ENCODE peak calls at places on chromosomes 2 and 18, in seven cellular contexts. D is heart left ventricle, G is transverse colon, O is gastrocnemius medialis, A is A549, S is upper lobe of right lung, B is endothelial cell of umbilical vein. M is an unnamed sample. For H3K4me1, the result is how much of the 10 kb centered on the place peaks cover.

GRCh38 chr2:9805435-9806297 is 37.6 kb upstream of the TAF1B start:
- DNase-seq in D (peak), G (no peak), O (no peak), A (no peak), S (no peak), B (no peak), M (no peak)

GRCh38 chr2:170362895-170363582 is 185.1 kb downstream of the MYO3B start:
- DNase-seq in D (no peak), G (no peak), O (no peak), A (no peak), S (no peak), B (no peak), M (no peak)

GRCh38 chr2:12428324-12428723 is 288.4 kb upstream of the TRIB2 start:
- DNase-seq in D (no peak), G (no peak), O (no peak), A (no peak), S (no peak), B (no peak), M (no peak)

GRCh38 chr2:7977900-7978299 is 704.0 kb upstream of the ID2 start:
- DNase-seq in D (no peak), G (no peak), O (no peak), A (no peak), S (no peak), B (no peak), M (no peak)

GRCh38 chr2:191113761-191114160 is 37.0 kb downstream of the STAT4 start:
- DNase-seq in D (no peak), G (no peak), O (no peak), A (no peak), S (no peak), B (no peak), M (no peak)

GRCh38 chr2:231795525-231796327 is 9.5 kb downstream of the COPS7B start:
- DNase-seq in D (no peak), G (peak), O (no peak), A (peak), S (no peak), B (peak), M (peak)

GRCh38 chr2:19540739-19541503 is 182.5 kb upstream of the OSR1 start:
- DNase-seq in D (no peak), G (peak), O (no peak), A (peak), S (no peak), B (no peak), M (peak)

GRCh38 chr18:35267161-35267651 is 22.8 kb downstream of the ZSCAN30 start:
- DNase-seq in D (peak), G (peak), O (peak), A (no peak), S (peak), B (peak), M (peak)

GRCh38 chr2:210337159-210337558 is 22.2 kb upstream of the MYL1 start:
- DNase-seq in D (no peak), G (no peak), O (no peak), A (no peak), S (no peak), B (no peak), M (no peak)

GRCh38 chr2:46294185-46294836 is 2.9 kb upstream of the EPAS1 start:
- DNase-seq in D (no peak), G (peak), O (no peak), A (peak), S (no peak), B (peak), M (no peak)

GRCh38 chr2:101578671-101579070 is 103.8 kb upstream of the RFX8 start:
- DNase-seq in D (no peak), G (no peak), O (no peak), A (no peak), S (no peak), B (no peak), M (no peak)

GRCh38 chr2:100938031-100939026 is 63.8 kb upstream of the RPL31 start:
- DNase-seq in D (no peak), G (no peak), O (no peak), A (no peak), S (no peak), B (peak), M (no peak)

GRCh38 chr18:67417864-67418523 is 98.5 kb downstream of the DSEL start:
- DNase-seq in D (no peak), G (no peak), O (no peak), A (peak), S (no peak), B (peak), M (peak)

GRCh38 chr2:213500881-213501280 is 216.6 kb downstream of the SPAG16 start:
- DNase-seq in D (no peak), G (no peak), O (no peak), A (no peak), S (no peak), B (no peak), M (no peak)

GRCh38 chr2:96251721-96252292 is 14.0 kb downstream of the TMEM127 start:
- DNase-seq in D (peak), G (peak), O (peak), A (peak), S (peak), B (peak), M (no peak)

GRCh38 chr2:181876614-181877063 is 14.9 kb upstream of the ITPRID2 start:
- DNase-seq in D (no peak), G (peak), O (no peak), A (peak), S (no peak), B (peak), M (peak)

DNA sequence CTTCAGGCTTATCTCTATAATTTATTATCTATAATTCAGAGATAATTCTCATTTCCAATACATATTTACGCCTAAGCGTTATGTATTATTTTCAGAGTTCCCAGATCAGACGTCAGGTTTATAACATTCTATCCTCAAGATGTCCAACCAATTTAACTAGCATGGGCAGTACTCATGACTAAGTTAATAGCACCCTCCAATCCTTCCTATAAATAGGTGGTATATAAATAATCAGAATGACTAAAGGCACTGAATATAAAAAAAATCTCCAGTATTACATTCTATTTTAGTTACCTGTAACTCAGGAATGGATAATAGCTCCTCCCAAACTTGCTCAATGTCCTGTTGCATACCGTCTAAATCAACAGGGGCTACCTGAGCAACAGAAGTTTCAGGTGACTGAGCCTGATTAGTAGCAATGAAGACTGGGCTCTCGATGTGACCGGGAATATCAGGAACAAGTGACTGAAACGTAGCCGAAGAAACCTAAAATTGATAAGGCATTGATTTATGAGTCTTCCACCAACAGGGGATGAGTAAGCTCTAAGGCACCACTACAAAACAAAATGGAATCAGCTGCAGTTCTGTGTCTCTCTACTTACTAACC is 19.6 kb downstream of the HNRNPA3 start:
- DNase-seq in D (no peak), G (no peak), O (no peak), A (no peak), S (no peak), B (no peak), M (no peak)
- H3K27ac ChIP-seq in D (no peak), G (no peak), O (peak), A (no peak), S (no peak), B (no peak), M (no peak)

GRCh38 chr18:63142502-63143045 is 177.0 kb downstream of the BCL2 start:
- DNase-seq in D (no peak), G (no peak), O (no peak), A (no peak), S (no peak), B (no peak), M (no peak)
- H3K4me3 ChIP-seq in D (no peak), G (no peak), O (no peak), A (no peak), S (no peak), B (no peak), M (no peak)

DNA sequence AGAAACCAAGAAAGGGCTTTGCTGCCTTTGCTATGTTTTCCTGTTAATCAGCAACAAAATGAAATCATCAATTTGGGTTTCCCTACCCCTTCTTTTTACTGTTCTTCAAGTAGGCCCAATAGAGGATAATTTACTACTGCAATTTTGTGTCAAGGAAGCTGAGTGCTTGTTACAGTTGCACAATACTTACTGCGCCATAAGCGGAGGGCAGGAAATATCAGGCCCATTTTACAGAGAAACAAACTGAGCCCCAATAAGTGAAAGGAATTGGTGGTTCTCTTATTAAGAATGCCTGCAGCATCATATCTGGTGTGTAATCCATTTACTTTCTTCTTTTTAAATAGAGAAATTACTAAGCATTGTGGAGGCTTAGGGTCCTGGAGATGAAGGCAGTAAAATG is 9.3 kb upstream of the LBH start:
- DNase-seq in D (no peak), G (no peak), O (no peak), A (no peak), S (no peak), B (no peak), M (no peak)
- H3K4me1 ChIP-seq in D (under half), G (under half), O (under half), A (under half), S (under half), B (under half), M (under half)

DNA sequence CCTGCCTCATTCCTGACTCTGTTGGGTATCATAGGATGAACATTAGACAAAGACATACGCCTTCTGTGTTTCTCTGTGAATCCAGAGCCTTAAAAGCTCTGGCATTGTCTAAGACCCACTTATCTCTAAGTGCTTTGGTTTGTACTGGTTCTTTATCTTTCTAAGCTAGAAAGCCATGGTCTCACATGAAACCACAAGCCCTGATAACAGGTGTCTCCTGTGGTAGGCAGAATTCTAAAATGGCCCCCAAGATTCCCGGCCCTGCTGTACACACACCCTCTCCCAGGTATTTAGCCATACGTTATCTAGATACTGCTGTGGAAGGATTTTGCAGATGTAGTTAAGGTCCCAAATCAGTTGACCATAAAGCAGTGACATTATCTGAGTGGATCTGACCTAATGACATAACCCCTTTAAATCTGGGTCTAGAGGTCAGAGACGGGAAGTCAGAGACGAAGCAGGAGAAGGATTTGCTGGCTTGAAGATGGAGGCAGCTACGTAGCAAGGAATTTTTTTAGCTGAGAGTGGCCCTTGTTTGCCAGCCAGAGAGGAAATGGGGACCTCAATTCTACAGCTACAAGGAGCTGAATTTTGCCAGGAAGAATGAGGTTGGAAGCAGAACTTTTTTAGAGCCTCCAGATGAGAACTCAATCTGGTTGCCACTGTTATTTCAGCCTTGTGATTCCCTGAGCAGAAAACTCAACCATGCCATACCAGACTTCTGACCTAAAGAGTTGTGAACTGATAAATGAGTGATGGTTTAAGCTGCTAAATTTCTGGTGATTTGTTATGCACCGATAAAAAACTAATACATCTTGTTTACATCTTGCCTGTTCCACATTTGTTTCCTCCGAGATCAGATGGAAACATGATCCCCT is 186.7 kb downstream of the CAMKMT start:
- DNase-seq in D (no peak), G (no peak), O (no peak), A (no peak), S (no peak), B (no peak), M (no peak)
- H3K27ac ChIP-seq in D (no peak), G (no peak), O (no peak), A (no peak), S (no peak), B (peak), M (no peak)

GRCh38 chr2:219569635-219570034 is 1.7 kb downstream of the OBSL1 start:
- DNase-seq in D (no peak), G (no peak), O (no peak), A (no peak), S (no peak), B (no peak), M (no peak)

GRCh38 chr2:219570924-219571310 is 422 bp downstream of the OBSL1 start:
- DNase-seq in D (no peak), G (no peak), O (no peak), A (no peak), S (peak), B (peak), M (no peak)

GRCh38 chr2:219569041-219569440 is 2.3 kb downstream of the OBSL1 start:
- DNase-seq in D (no peak), G (no peak), O (no peak), A (no peak), S (no peak), B (no peak), M (no peak)

GRCh38 chr2:219571311-219572236 is at the start of gene OBSL1:
- DNase-seq in D (peak), G (peak), O (peak), A (peak), S (peak), B (peak), M (no peak)

DNA sequence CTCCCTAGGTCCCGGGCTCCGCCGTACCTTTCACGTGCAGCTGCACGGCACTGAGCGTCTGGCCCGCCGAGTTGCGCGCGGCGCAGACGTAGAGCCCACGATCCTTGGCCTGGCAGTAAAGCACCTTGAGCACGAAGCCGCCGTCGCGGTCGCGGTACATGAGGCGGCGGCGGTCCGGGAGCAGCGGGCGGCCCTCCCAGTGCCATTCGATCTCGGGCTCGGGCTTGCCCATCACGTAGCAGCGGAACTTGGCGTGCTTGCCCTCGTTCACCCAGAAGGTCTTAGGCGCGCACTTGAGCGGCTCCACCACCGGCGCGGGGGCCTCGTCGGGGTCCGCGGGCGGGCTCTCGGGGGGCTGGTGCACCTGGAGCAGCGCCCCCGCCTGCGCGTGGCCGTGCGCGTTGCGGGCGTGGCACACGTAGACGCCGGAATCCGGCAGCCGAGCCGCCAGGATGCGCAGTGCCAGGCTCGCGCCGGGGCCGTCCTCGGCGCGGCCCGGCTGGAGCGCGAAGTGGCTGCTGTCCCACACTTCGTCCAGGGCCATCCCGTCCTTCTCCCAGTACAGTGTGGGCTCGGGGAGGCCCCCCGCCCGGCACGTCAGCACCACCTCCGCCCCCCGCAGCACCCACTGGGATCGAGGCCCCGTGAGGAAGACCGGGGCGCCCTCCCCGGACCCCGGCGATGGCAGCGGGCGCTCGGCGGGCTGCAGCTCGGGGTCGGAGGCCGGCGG is 980 bp downstream of the OBSL1 start:
- DNase-seq in D (no peak), G (peak), O (peak), A (peak), S (peak), B (peak), M (no peak)
- H3K4me3 ChIP-seq in D (peak), G (peak), O (peak), A (peak), S (peak), B (peak), M (peak)

DNA sequence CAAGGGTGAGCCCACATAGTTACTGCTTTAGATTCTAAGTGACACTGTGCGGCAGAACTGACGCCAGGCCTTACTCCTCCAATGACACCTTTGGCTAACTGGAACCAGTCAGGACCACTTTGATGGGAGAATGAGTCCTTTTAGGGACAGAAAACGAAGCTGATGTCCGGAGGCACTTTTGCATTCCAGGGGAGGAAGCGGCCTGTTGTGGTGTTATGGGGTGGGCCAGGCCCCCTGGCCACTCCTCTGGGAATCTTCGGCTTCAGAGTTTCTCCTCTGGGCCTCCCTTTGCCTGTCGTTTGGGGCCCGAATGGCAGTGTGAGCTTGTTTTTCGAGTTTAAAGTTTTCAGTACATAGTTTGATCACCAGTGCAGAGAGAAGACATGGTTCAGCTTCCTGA is 65.9 kb downstream of the MBP start:
- DNase-seq in D (no peak), G (no peak), O (no peak), A (no peak), S (no peak), B (no peak), M (no peak)
- H3K4me1 ChIP-seq in D (under half), G (half or more), O (under half), A (half or more), S (half or more), B (half or more), M (under half)

GRCh38 chr2:240972636-240973521 is 25.5 kb upstream of the SNED1 start:
- DNase-seq in D (peak), G (no peak), O (no peak), A (no peak), S (no peak), B (no peak), M (no peak)
- H3K27ac ChIP-seq in D (no peak), G (no peak), O (no peak), A (no peak), S (no peak), B (no peak), M (no peak)

GRCh38 chr2:113328043-113328442 is 49.3 kb upstream of the PAX8 start:
- DNase-seq in D (no peak), G (no peak), O (no peak), A (peak), S (no peak), B (no peak), M (peak)
- H3K4me3 ChIP-seq in D (no peak), G (no peak), O (no peak), A (peak), S (no peak), B (no peak), M (no peak)

GRCh38 chr2:42107249-42108042 is 59.6 kb downstream of the PKDCC start:
- DNase-seq in D (no peak), G (no peak), O (no peak), A (no peak), S (no peak), B (no peak), M (no peak)

GRCh38 chr2:42103829-42104228 is 56.0 kb downstream of the PKDCC start:
- DNase-seq in D (no peak), G (no peak), O (no peak), A (no peak), S (no peak), B (no peak), M (no peak)

GRCh38 chr2:42105330-42106256 is 57.8 kb downstream of the PKDCC start:
- DNase-seq in D (peak), G (peak), O (peak), A (no peak), S (peak), B (no peak), M (peak)

GRCh38 chr2:42104621-42105020 is 56.8 kb downstream of the PKDCC start:
- DNase-seq in D (no peak), G (no peak), O (no peak), A (no peak), S (no peak), B (no peak), M (no peak)

DNA sequence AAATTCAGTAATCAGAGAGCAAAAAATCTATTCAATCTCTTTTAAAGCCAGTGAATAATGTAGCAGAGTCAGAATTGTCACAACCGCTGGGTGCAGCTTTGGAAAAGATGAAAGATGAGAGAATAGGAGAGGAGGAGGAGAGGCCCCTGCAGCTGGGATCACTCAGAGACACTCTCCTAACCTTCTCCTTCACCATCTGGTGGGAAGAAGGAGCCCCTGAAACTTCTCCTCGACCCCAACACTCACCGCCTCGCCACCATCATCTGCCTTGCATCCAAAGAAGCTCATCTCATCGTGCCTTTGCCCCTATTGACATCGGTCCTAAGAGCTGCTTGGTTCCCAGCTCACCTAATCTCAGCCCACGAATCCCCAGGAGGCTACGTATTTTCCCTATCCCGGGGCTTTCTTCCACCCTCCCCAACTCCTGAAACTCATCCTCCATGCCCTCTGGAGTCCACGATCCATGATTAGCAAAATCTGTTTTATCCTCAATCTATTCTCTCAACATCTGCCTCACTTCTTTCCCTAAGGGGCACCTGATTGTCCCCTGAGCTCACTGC is 58.5 kb downstream of the PKDCC start:
- DNase-seq in D (no peak), G (no peak), O (no peak), A (no peak), S (no peak), B (no peak), M (no peak)
- H3K4me1 ChIP-seq in D (under half), G (under half), O (under half), A (under half), S (half or more), B (under half), M (under half)

GRCh38 chr18:59864446-59864764 is 35.4 kb upstream of the PMAIP1 start:
- DNase-seq in D (no peak), G (no peak), O (no peak), A (no peak), S (no peak), B (no peak), M (peak)
- H3K27ac ChIP-seq in D (no peak), G (no peak), O (no peak), A (no peak), S (no peak), B (no peak), M (no peak)

M was measured in small intestine.